ENCODE peak calls at places on chromosome 9, in nine cellular contexts. E, B, F, L, N, Z, X, D and V are unnamed samples.

GRCh38 chr9:122190597-122191381 is 31.1 kb downstream of the MORN5 start:
- DNase-seq in L (peak; percentile 59), F (no peak), Z (no peak), D (no peak), X (peak; percentile 2), B (no peak), N (no peak), E (no peak), V (no peak)

GRCh38 chr9:8666060-8666459 is 866.5 kb upstream of the DMAC1 start:
- DNase-seq in N (no peak), D (no peak), L (no peak), E (no peak), F (no peak), Z (no peak), B (no peak), X (no peak), V (no peak)

GRCh38 chr9:126151031-126151670 is 175.5 kb upstream of the MVB12B start:
- DNase-seq in D (no peak), E (peak; percentile 60), F (peak; percentile 17), N (no peak), B (peak; percentile 8), X (no peak), Z (no peak), L (no peak), V (no peak)

GRCh38 chr9:35910613-35911488 is 1.6 kb downstream of the SPAAR start:
- DNase-seq in N (peak; percentile 41), D (peak; percentile 32), X (no peak), Z (peak; percentile 74), B (no peak), E (no peak), F (no peak), L (peak; percentile 73), V (peak; percentile 47)

GRCh38 chr9:89000973-89001916 is 10.0 kb downstream of the S1PR3 start:
- DNase-seq in N (peak; percentile 77), Z (peak; percentile 77), F (peak; percentile 92), B (peak; percentile 89), E (peak; percentile 90), X (peak; percentile 42), D (peak; percentile 33), L (peak; percentile 83), V (peak; percentile 90)

GRCh38 chr9:122144836-122145235 is 14.7 kb downstream of the NDUFA8 start:
- DNase-seq in Z (no peak), D (no peak), X (no peak), F (no peak), L (no peak), B (no peak), E (no peak), N (no peak), V (no peak)

GRCh38 chr9:18825775-18826174 is 207.2 kb downstream of the SAXO1 start:
- DNase-seq in Z (no peak), L (no peak), F (no peak), N (no peak), D (no peak), E (no peak), B (no peak), X (no peak), V (no peak)

GRCh38 chr9:95923794-95924193 is 48.3 kb downstream of the ERCC6L2 start:
- DNase-seq in E (no peak), D (no peak), X (no peak), N (no peak), F (no peak), B (no peak), L (peak; percentile 0), Z (no peak), V (no peak)

GRCh38 chr9:126682113-126682810 is 68.5 kb downstream of the LMX1B start:
- DNase-seq in L (no peak), D (no peak), X (no peak), F (no peak), B (no peak), Z (no peak), N (no peak), E (no peak), V (no peak)

GRCh38 chr9:111481885-111482636 is 2.1 kb downstream of the ECPAS start:
- DNase-seq in B (no peak), L (peak; percentile 78), X (no peak), D (no peak), F (no peak), N (peak; percentile 41), E (no peak), Z (no peak), V (peak; percentile 59)

GRCh38 chr9:121671612-121672155 is 20.2 kb downstream of the DAB2IP start:
- DNase-seq in N (no peak), B (no peak), L (peak; percentile 26), E (no peak), X (no peak), Z (no peak), D (peak; percentile 23), F (no peak), V (no peak)

GRCh38 chr9:96514825-96515218 is 64.9 kb downstream of the HABP4 start:
- DNase-seq in D (no peak), L (no peak), F (no peak), Z (no peak), E (no peak), X (no peak), B (no peak), N (no peak), V (no peak)

GRCh38 chr9:93116049-93116961 is 17.7 kb downstream of the NINJ1 start:
- DNase-seq in L (peak; percentile 57), F (no peak), Z (peak; percentile 67), N (no peak), X (no peak), E (no peak), D (no peak), B (peak; percentile 80), V (no peak)

GRCh38 chr9:4143951-4144717 is 155.7 kb downstream of the GLIS3 start:
- DNase-seq in B (no peak), X (no peak), E (no peak), N (no peak), Z (no peak), D (no peak), F (no peak), L (peak; percentile 45), V (peak; percentile 21)

GRCh38 chr9:136373300-136374182 is at the start of gene CARD9:
- DNase-seq in B (no peak), L (no peak), N (no peak), E (no peak), Z (no peak), X (no peak), D (peak; percentile 68), F (no peak), V (no peak)

GRCh38 chr9:30198463-30199309 is 2185.8 kb upstream of the ACO1 start:
- DNase-seq in X (no peak), N (no peak), F (no peak), Z (no peak), D (no peak), E (no peak), B (no peak), L (no peak), V (no peak)

GRCh38 chr9:117555964-117556629 is 141.2 kb upstream of the ASTN2 start:
- DNase-seq in B (no peak), N (peak; percentile 49), D (peak; percentile 25), X (no peak), E (no peak), Z (peak; percentile 18), L (peak; percentile 71), F (no peak), V (peak; percentile 70)

GRCh38 chr9:70046274-70047070 is 2.8 kb downstream of the MAMDC2 start:
- DNase-seq in D (no peak), Z (peak; percentile 45), L (no peak), X (no peak), B (no peak), F (no peak), N (no peak), E (no peak), V (peak; percentile 3)

GRCh38 chr9:113593682-113594281 is 130.3 kb downstream of the RGS3 start:
- DNase-seq in E (peak; percentile 88), B (peak; percentile 86), D (peak; percentile 78), F (no peak), X (peak; percentile 84), N (peak; percentile 86), L (peak; percentile 77), Z (peak; percentile 98), V (peak; percentile 99)

GRCh38 chr9:13035822-13036221 is 243.7 kb downstream of the MPDZ start:
- DNase-seq in N (no peak), X (no peak), Z (no peak), F (no peak), E (no peak), D (no peak), B (no peak), L (peak; percentile 82), V (no peak)

GRCh38 chr9:109771084-109771483 is 8.9 kb upstream of the PALM2AKAP2 start:
- DNase-seq in B (no peak), N (no peak), L (peak; percentile 40), X (no peak), F (no peak), D (no peak), Z (peak; percentile 86), E (no peak), V (peak; percentile 71)

GRCh38 chr9:78904686-78905085 is 607.8 kb downstream of the PSAT1 start:
- DNase-seq in D (no peak), Z (no peak), N (no peak), B (no peak), X (no peak), E (no peak), L (no peak), F (no peak), V (no peak)

GRCh38 chr9:21777701-21778100 is 24.7 kb upstream of the MTAP start:
- DNase-seq in F (no peak), X (no peak), D (no peak), N (no peak), Z (no peak), L (no peak), E (no peak), B (no peak), V (no peak)

GRCh38 chr9:110192531-110193326 is 15.2 kb downstream of the C9orf152 start:
- DNase-seq in B (no peak), L (no peak), N (no peak), Z (peak; percentile 23), X (no peak), E (no peak), F (no peak), D (no peak), V (no peak)

GRCh38 chr9:107504585-107505455 is 15.3 kb upstream of the KLF4 start:
- DNase-seq in B (no peak), X (no peak), N (no peak), L (peak; percentile 85), F (no peak), Z (peak; percentile 79), D (no peak), E (no peak), V (no peak)

GRCh38 chr9:89455356-89455824 is 42.5 kb downstream of the SEMA4D start:
- DNase-seq in B (no peak), D (no peak), X (no peak), F (no peak), L (no peak), E (no peak), N (no peak), Z (no peak), V (no peak)

GRCh38 chr9:109868222-109868621 is 88.2 kb downstream of the PALM2AKAP2 start:
- DNase-seq in B (no peak), N (no peak), L (no peak), Z (no peak), X (no peak), E (no peak), F (no peak), D (no peak), V (peak; percentile 14)

GRCh38 chr9:126673689-126674364 is 60.1 kb downstream of the LMX1B start:
- DNase-seq in Z (peak; percentile 42), L (peak; percentile 96), D (no peak), N (no peak), B (no peak), E (no peak), F (no peak), X (no peak), V (peak; percentile 67)